ENCODE peak calls at places on chromosomes 2 and 18, in ten cellular contexts. P is foreskin fibroblast, S is IMR-90, G is transverse colon, M is ovary, H is NB4, E is HepG2, T is left ventricle myocardium inferior, O is fibroblast of lung, N is HCT116. U is an unnamed sample.

GRCh38 chr2:6913415-6914157 is 3.6 kb upstream of the RNF144A start:
- DNase-seq in M (no peak), P (no peak), T (no peak), S (no peak), O (no peak), N (no peak), E (no peak), G (no peak), H (no peak), U (no peak)

GRCh38 chr2:24840962-24841945 is 48.0 kb downstream of the CENPO start:
- DNase-seq in P (no peak), T (no peak), S (no peak), E (no peak), M (no peak), H (no peak), O (no peak), N (no peak), G (no peak), U (no peak)

GRCh38 chr2:40820319-40820718 is 368.4 kb upstream of the SLC8A1 start:
- DNase-seq in G (no peak), E (no peak), S (peak), P (no peak), H (no peak), T (no peak), M (no peak), O (no peak), N (no peak), U (no peak)

GRCh38 chr18:37458697-37459096 is 106.9 kb downstream of the CELF4 start:
- DNase-seq in G (no peak), S (no peak), P (no peak), O (no peak), N (no peak), H (no peak), E (no peak), T (no peak), M (no peak), U (no peak)

GRCh38 chr18:61335737-61336555 is 2.7 kb downstream of the CDH20 start:
- DNase-seq in N (no peak), T (no peak), G (no peak), M (no peak), O (peak), E (no peak), S (no peak), H (no peak), P (no peak), U (no peak)

GRCh38 chr2:160394153-160394552 is 99.5 kb downstream of the RBMS1 start:
- DNase-seq in O (no peak), T (no peak), N (no peak), M (no peak), E (no peak), P (no peak), S (no peak), H (peak), G (no peak), U (no peak)

GRCh38 chr2:130829020-130829419 is 7.7 kb upstream of the ARHGEF4 start:
- DNase-seq in T (no peak), O (peak), H (no peak), S (peak), M (no peak), E (no peak), G (no peak), N (peak), P (no peak), U (no peak)

GRCh38 chr2:191863988-191864387 is 17.1 kb upstream of the CAVIN2 start:
- DNase-seq in H (no peak), M (no peak), N (no peak), T (no peak), E (peak), O (peak), S (peak), P (peak), G (no peak), U (no peak)

GRCh38 chr2:120224256-120224655 is 1.1 kb upstream of the TMEM185B start:
- DNase-seq in T (no peak), O (no peak), P (no peak), E (no peak), G (peak), N (no peak), S (no peak), M (no peak), H (no peak), U (no peak)

GRCh38 chr2:108923019-108923700 is 65.9 kb downstream of the EDAR start:
- DNase-seq in T (no peak), N (peak), G (no peak), S (no peak), H (no peak), O (no peak), M (no peak), E (no peak), P (no peak), U (no peak)

GRCh38 chr2:193824474-193824873 is 1629.7 kb upstream of the TMEFF2 start:
- DNase-seq in S (no peak), G (no peak), N (peak), H (no peak), T (no peak), P (peak), O (peak), E (no peak), M (no peak), U (peak)

GRCh38 chr2:64478502-64479230 is 24.7 kb downstream of the LGALSL start:
- DNase-seq in M (no peak), P (no peak), E (no peak), O (no peak), H (no peak), N (no peak), T (no peak), S (no peak), G (no peak), U (no peak)

GRCh38 chr2:36355157-36355889 is at the start of gene CRIM1:
- DNase-seq in E (peak), G (peak), M (peak), N (peak), P (peak), S (peak), T (peak), O (peak), H (peak), U (peak)

GRCh38 chr18:33821503-33821902 is 243.5 kb downstream of the ASXL3 start:
- DNase-seq in O (peak), G (no peak), E (no peak), M (no peak), P (peak), T (no peak), H (no peak), S (peak), N (no peak), U (no peak)

GRCh38 chr2:99942948-99943347 is 199.4 kb downstream of the AFF3 start:
- DNase-seq in N (no peak), M (no peak), S (no peak), T (no peak), E (no peak), H (no peak), O (no peak), P (no peak), G (no peak), U (no peak)

GRCh38 chr2:20514596-20515269 is 67.9 kb downstream of the RHOB start:
- DNase-seq in M (no peak), N (peak), G (peak), E (no peak), P (peak), S (peak), O (peak), T (no peak), H (no peak), U (peak)

GRCh38 chr18:48833701-48834394 is 116.9 kb downstream of the SMAD7 start:
- DNase-seq in T (no peak), O (peak), S (peak), H (peak), N (no peak), E (no peak), G (peak), P (no peak), M (no peak), U (no peak)

GRCh38 chr2:209472871-209473270 is 49.0 kb downstream of the MAP2 start:
- DNase-seq in S (peak), P (peak), H (peak), O (peak), M (no peak), G (no peak), E (no peak), N (no peak), T (no peak), U (no peak)

GRCh38 chr2:199431748-199432213 is 26.0 kb downstream of the SATB2 start:
- DNase-seq in G (no peak), H (peak), O (peak), P (no peak), E (no peak), T (no peak), S (peak), N (peak), M (no peak), U (no peak)

GRCh38 chr18:22346342-22346967 is 71.3 kb downstream of the CTAGE1 start:
- DNase-seq in P (peak), N (no peak), M (peak), G (peak), O (peak), H (no peak), E (no peak), S (peak), T (peak), U (no peak)

GRCh38 chr18:55549474-55550104 is 38.4 kb downstream of the TCF4 start:
- DNase-seq in M (no peak), E (no peak), O (no peak), T (no peak), P (no peak), N (no peak), H (no peak), G (no peak), S (no peak), U (no peak)

GRCh38 chr2:39642054-39642742 is 23.5 kb upstream of the TMEM178A start:
- DNase-seq in G (no peak), H (no peak), M (no peak), S (peak), P (peak), E (peak), O (peak), T (no peak), N (peak), U (peak)

GRCh38 chr2:201937343-201937742 is 96.3 kb upstream of the FZD7 start:
- DNase-seq in O (no peak), N (no peak), T (no peak), E (no peak), M (no peak), G (no peak), S (no peak), P (no peak), H (no peak), U (no peak)

GRCh38 chr2:200049086-200049485 is 93.7 kb downstream of the MAIP1 start:
- DNase-seq in M (no peak), G (no peak), S (no peak), P (no peak), N (no peak), E (no peak), T (no peak), H (no peak), O (no peak), U (no peak)

GRCh38 chr2:113894156-113894743 is 4.4 kb downstream of the ACTR3 start:
- DNase-seq in H (peak), E (peak), S (peak), P (peak), M (no peak), T (no peak), N (peak), O (peak), G (no peak), U (peak)

GRCh38 chr2:233679176-233679575 is 2.5 kb upstream of the UGT1A7 start:
- DNase-seq in M (no peak), S (no peak), H (no peak), O (no peak), N (no peak), P (no peak), G (no peak), E (no peak), T (no peak), U (no peak)

GRCh38 chr2:72276356-72276755 is 128.7 kb upstream of the CYP26B1 start:
- DNase-seq in O (peak), N (no peak), M (no peak), S (peak), E (no peak), G (no peak), T (no peak), P (no peak), H (no peak), U (no peak)

GRCh38 chr2:41194235-41194634 is 742.3 kb upstream of the SLC8A1 start:
- DNase-seq in M (no peak), G (no peak), N (no peak), H (no peak), S (peak), E (peak), T (peak), P (peak), O (peak), U (no peak)

GRCh38 chr2:23478933-23479683 is 94.1 kb downstream of the KLHL29 start:
- DNase-seq in T (no peak), O (no peak), P (no peak), S (no peak), G (no peak), M (no peak), E (no peak), H (no peak), N (no peak), U (no peak)

GRCh38 chr18:36511791-36512352 is 214.4 kb downstream of the FHOD3 start:
- DNase-seq in P (no peak), O (no peak), H (peak), N (no peak), T (no peak), M (no peak), S (no peak), G (no peak), E (no peak), U (peak)

GRCh38 chr18:62938451-62938850 is 223.1 kb downstream of the PHLPP1 start:
- DNase-seq in H (peak), T (no peak), M (no peak), N (no peak), S (no peak), P (no peak), G (no peak), E (no peak), O (no peak), U (no peak)
- H3K4me3 ChIP-seq in H (no peak), T (no peak), M (no peak), N (no peak), S (no peak), P (no peak), G (no peak), E (no peak), O (no peak), U (no peak)

DNA sequence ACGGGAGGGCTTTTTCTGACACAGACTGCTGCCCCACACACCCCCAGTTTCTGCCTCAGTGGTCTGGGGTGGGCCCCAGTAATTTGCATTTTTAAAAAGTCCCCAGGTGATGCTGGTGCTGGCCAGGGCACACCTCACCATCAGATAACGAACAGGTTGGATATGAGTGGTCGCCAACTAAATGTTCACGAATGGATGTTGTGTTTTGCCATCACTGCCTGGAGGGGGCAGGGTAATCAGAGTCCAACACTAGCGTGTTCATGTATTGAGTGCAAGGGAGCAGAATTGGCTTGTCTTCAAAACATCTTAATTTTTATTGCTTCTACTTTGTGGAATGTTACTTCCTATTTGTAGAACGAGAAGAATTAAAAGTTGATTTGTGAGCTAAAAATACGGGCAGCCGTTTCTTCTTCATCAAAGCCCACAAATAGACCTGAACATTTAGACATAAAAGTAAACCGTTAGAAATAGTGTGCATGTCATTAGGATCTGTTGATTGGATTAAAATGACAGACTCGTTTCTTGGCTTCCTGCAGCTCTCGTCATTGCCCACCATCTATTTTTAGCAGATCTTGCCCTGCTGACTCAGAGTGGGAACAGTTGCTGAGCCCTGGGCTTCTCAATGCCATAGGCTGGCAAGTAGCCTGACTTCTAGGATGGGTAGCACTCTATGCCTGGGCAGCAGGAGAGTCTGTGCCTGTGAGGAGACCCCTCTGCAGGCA is 45.2 kb downstream of the NCK2 start:
- DNase-seq in O (peak), H (peak), G (peak), E (no peak), M (no peak), T (no peak), N (no peak), S (peak), P (peak), U (no peak)
- TF ChIP-seq CTCF in O (no peak), H (peak), G (no peak), E (peak), M (no peak), T (peak), N (peak), S (peak), P (peak), U (peak)

GRCh38 chr18:60090170-60090569 is 190.4 kb downstream of the PMAIP1 start:
- DNase-seq in N (no peak), T (no peak), O (no peak), E (no peak), M (no peak), P (no peak), S (no peak), H (peak), G (no peak), U (no peak)
- H3K4me3 ChIP-seq in N (no peak), T (no peak), O (no peak), E (no peak), M (no peak), P (no peak), S (no peak), H (no peak), G (no peak), U (no peak)

GRCh38 chr2:17851731-17852585 is 26.5 kb upstream of the KCNS3 start:
- DNase-seq in S (peak), G (peak), P (peak), N (peak), T (peak), E (peak), O (peak), M (no peak), H (peak), U (peak)
- TF ChIP-seq CTCF in S (peak), G (peak), P (peak), N (peak), T (peak), E (peak), O (peak), M (no peak), H (peak), U (peak)

GRCh38 chr2:183347969-183348368 is 223.7 kb downstream of the NUP35 start:
- DNase-seq in S (no peak), O (no peak), G (no peak), E (no peak), N (no peak), M (no peak), H (no peak), P (no peak), T (no peak), U (no peak)

GRCh38 chr2:183348492-183348891 is 224.2 kb downstream of the NUP35 start:
- DNase-seq in M (no peak), O (no peak), N (no peak), S (no peak), H (no peak), P (no peak), E (no peak), G (no peak), T (no peak), U (no peak)

DNA sequence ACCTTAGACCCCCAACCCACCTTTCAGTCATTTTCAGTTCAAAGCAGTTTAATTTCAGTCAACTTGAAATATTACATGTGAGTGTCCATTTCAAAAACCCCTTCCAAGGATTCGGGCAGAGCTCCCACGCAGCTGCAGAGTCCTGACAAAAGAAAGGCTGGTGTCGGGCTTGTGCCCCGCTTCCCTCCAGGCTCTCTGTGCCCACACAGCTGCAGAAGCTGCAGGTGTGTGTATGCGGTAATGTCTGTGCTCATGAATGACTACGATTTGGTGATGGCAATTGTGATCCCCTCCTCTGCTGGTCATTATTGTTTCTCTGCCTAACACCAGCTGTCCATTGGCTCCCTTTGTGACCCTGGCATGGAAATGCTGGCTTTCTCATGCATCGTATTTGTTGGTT is 224.8 kb downstream of the NUP35 start:
- DNase-seq in G (no peak), N (no peak), H (no peak), P (no peak), S (no peak), T (no peak), E (no peak), M (no peak), O (no peak), U (no peak)
- H3K4me3 ChIP-seq in G (no peak), N (no peak), H (no peak), P (no peak), S (no peak), T (no peak), E (no peak), M (no peak), O (no peak), U (no peak)

U was measured in AG09309.